ENCODE peak calls at places on chromosomes 13 and 19, in six cellular contexts. J, T, B, S, H and O are unnamed samples.

GRCh38 chr19:33689886-33690285 is 68.1 kb downstream of the CHST8 start:
- DNase-seq in J (no peak), T (no peak), B (no peak), S (no peak), H (no peak), O (no peak)

GRCh38 chr13:113864303-113864890 is 521 bp upstream of the GAS6 start:
- DNase-seq in J (no peak), T (peak), B (no peak), S (peak), H (no peak), O (no peak)

GRCh38 chr19:10985502-10985901 is 24.7 kb downstream of the SMARCA4 start:
- DNase-seq in J (no peak), T (no peak), B (no peak), S (no peak), H (no peak), O (no peak)

GRCh38 chr13:110616103-110617101 is 1.1 kb downstream of the NAXD start:
- DNase-seq in J (peak), T (peak), B (no peak), S (peak), H (no peak), O (peak)

GRCh38 chr13:28492527-28493367 is 2.2 kb downstream of the FLT1 start:
- DNase-seq in J (peak), T (peak), B (no peak), S (no peak), H (no peak), O (peak)

GRCh38 chr13:33351324-33351723 is 65.8 kb upstream of the STARD13 start:
- DNase-seq in J (no peak), T (peak), B (no peak), S (peak), H (no peak), O (no peak)

GRCh38 chr19:41225238-41226052 is 6.4 kb downstream of the AXL start:
- DNase-seq in J (peak), T (peak), B (peak), S (peak), H (peak), O (no peak)

GRCh38 chr13:58950911-58951310 is 1212.8 kb downstream of the DIAPH3 start:
- DNase-seq in J (no peak), T (no peak), B (no peak), S (no peak), H (no peak), O (no peak)

GRCh38 chr13:111537115-111537728 is 216.8 kb downstream of the TEX29 start:
- DNase-seq in J (no peak), T (no peak), B (no peak), S (no peak), H (no peak), O (no peak)

GRCh38 chr13:107457686-107458085 is 757.6 kb downstream of the LIG4 start:
- DNase-seq in J (peak), T (peak), B (no peak), S (no peak), H (no peak), O (no peak)

GRCh38 chr13:39612023-39612637 is 9.1 kb upstream of the LHFPL6 start:
- DNase-seq in J (peak), T (peak), B (peak), S (peak), H (no peak), O (peak)

GRCh38 chr13:100515410-100515800 is 73.2 kb downstream of the GGACT start:
- DNase-seq in J (no peak), T (no peak), B (peak), S (no peak), H (no peak), O (no peak)

GRCh38 chr13:100517706-100518105 is 70.9 kb downstream of the GGACT start:
- DNase-seq in J (no peak), T (no peak), B (no peak), S (no peak), H (no peak), O (no peak)

GRCh38 chr13:100518394-100519062 is 70.1 kb downstream of the GGACT start:
- DNase-seq in J (no peak), T (no peak), B (no peak), S (no peak), H (no peak), O (no peak)

GRCh38 chr13:100514788-100515409 is 73.7 kb downstream of the GGACT start:
- DNase-seq in J (peak), T (peak), B (peak), S (peak), H (no peak), O (peak)

DNA sequence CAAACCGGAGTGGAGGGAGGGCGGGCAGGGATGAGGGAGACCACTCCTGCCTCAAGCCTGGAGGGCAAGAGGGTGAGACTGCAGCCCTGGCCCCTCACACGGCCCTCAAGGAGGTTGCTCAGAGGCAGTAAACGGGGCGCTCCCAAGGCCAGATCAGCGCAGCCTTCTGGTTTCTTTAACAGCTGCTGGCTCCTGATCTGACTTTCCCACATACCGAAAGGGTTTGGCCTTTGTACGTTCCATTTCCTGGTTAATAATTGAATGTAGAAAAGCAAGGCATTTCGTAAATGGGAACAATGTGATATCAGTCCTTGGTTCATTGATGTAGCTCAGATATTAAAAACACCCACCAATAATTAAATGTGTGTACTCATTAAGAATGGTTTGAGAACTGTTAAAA is 71.5 kb downstream of the GGACT start:
- DNase-seq in J (no peak), T (no peak), B (peak), S (no peak), H (no peak), O (no peak)
- H2BK15ac ChIP-seq in J (no peak), T (no peak), B (no peak), S (no peak), H (no peak), O (no peak)

GRCh38 chr19:55385236-55385748 is 440 bp upstream of the RPL28 start:
- DNase-seq in J (peak), T (peak), B (peak), S (peak), H (peak), O (peak)

GRCh38 chr19:55384576-55385235 is 614 bp upstream of the TMEM238 start:
- DNase-seq in J (no peak), T (no peak), B (no peak), S (no peak), H (no peak), O (no peak)

GRCh38 chr19:55383789-55384575 is at the start of gene TMEM238:
- DNase-seq in J (peak), T (peak), B (peak), S (peak), H (no peak), O (peak)

GRCh38 chr19:55386515-55386947 is 799 bp downstream of the RPL28 start:
- DNase-seq in J (no peak), T (no peak), B (no peak), S (no peak), H (no peak), O (no peak)

DNA sequence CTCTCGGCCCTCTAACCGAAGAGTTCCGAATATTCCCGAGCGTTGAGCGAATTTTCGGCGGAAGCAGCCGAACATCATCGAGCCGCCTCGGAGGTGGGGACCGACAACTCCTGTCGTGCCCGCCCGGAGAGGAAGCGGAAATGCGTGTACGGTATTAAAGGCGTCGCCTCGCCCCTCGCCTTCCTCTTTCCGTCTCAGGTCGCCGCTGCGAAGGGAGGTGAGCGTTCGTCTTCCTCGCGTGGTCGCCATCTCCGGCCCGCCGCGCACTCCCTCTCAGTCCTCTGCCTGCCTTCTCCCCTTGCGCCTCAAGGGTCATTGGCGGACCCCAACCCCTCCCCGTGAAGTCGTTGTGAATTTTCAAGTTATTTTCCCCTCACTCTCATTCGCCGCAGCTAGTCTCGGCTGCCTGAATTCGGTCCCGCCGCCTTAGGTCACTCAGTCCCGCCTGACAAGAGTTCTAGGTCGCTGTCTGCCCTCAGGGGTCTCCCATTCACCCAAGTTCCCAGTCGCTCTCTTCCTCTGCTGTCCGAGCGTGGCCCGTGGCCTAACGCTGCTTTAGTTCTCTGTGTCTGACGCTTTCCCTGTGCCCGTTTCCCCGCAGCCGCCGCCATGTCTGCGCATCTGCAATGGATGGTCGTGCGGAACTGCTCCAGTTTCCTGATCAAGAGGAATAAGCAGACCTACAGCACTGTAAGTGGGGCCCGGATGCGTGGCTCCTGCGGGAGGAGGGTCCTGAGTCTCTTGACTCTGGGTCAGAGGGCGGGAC is at the start of gene RPL28:
- DNase-seq in J (peak), T (peak), B (peak), S (peak), H (peak), O (peak)
- H2BK120ac ChIP-seq in J (no peak), T (peak), B (no peak), S (peak), H (no peak), O (no peak)

GRCh38 chr13:30466841-30467252 is 1.1 kb upstream of the HMGB1 start:
- DNase-seq in J (peak), T (peak), B (no peak), S (peak), H (no peak), O (no peak)
- H2BK15ac ChIP-seq in J (no peak), T (no peak), B (no peak), S (peak), H (no peak), O (no peak)

GRCh38 chr13:102702965-102703720 is 8.3 kb upstream of the METTL21C start:
- DNase-seq in J (no peak), T (no peak), B (no peak), S (no peak), H (no peak), O (no peak)
- H2BK120ac ChIP-seq in J (no peak), T (no peak), B (no peak), S (no peak), H (no peak), O (no peak)

GRCh38 chr19:49430172-49430677 is 5.0 kb downstream of the GFY start:
- DNase-seq in J (peak), T (no peak), B (no peak), S (no peak), H (no peak), O (no peak)

GRCh38 chr19:49428547-49429451 is 3.6 kb downstream of the GFY start:
- DNase-seq in J (no peak), T (no peak), B (no peak), S (no peak), H (no peak), O (no peak)

GRCh38 chr19:49432141-49433073 is 7.2 kb downstream of the GFY start:
- DNase-seq in J (peak), T (no peak), B (peak), S (no peak), H (no peak), O (no peak)

GRCh38 chr19:49431330-49431749 is 6.2 kb downstream of the GFY start:
- DNase-seq in J (no peak), T (no peak), B (no peak), S (no peak), H (no peak), O (no peak)

DNA sequence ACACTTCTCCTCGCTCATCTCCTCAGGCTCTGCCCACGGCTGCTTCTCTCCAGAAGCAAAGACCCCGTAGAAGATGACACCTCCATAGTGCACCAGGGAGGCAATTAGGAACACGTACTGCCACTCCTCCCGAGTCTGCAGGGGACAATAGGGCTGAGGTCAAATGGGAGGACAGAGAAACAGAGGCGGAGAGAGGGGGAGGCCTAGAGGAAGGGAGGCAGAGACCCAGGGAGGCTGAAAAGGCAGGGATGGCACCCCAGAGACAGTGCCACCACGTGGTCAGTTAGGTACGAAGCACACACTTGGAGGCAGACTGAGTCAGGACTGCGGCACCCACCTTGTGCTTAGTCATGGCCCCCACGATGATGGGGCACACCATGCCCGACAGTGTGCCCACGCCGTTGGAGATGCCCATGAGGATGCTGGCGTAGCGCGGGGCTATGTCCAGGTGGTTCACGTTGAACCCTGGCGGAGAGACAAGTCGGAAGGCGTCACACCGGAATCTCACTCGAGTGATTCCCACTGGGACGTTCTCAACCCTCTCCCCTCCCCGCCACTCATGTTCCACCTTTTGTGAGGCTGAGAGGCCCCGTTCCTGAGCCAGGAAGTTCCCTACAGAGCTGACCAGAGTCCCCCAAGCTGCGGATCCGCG is 5.6 kb downstream of the GFY start:
- DNase-seq in J (peak), T (no peak), B (no peak), S (no peak), H (no peak), O (no peak)
- H2BK15ac ChIP-seq in J (no peak), T (no peak), B (no peak), S (no peak), H (peak), O (peak)

GRCh38 chr19:3185482-3186376 is at the start of gene NCLN:
- DNase-seq in J (peak), T (peak), B (peak), S (peak), H (peak), O (peak)
- H2BK120ac ChIP-seq in J (no peak), T (peak), B (no peak), S (peak), H (peak), O (no peak)

GRCh38 chr13:41317243-41317642 is 6.2 kb downstream of the NAA16 start:
- DNase-seq in J (no peak), T (no peak), B (no peak), S (no peak), H (no peak), O (no peak)

GRCh38 chr13:41311607-41312500 is 787 bp downstream of the NAA16 start:
- DNase-seq in J (peak), T (peak), B (no peak), S (peak), H (no peak), O (peak)

GRCh38 chr13:41313659-41314197 is 2.7 kb downstream of the NAA16 start:
- DNase-seq in J (no peak), T (no peak), B (no peak), S (no peak), H (no peak), O (no peak)

GRCh38 chr13:41313117-41313516 is 2.0 kb downstream of the NAA16 start:
- DNase-seq in J (peak), T (no peak), B (no peak), S (no peak), H (no peak), O (no peak)

GRCh38 chr13:41315466-41316047 is 4.5 kb downstream of the NAA16 start:
- DNase-seq in J (no peak), T (peak), B (no peak), S (peak), H (no peak), O (no peak)
- H2BK15ac ChIP-seq in J (no peak), T (no peak), B (no peak), S (no peak), H (no peak), O (no peak)